ENCODE peak calls at places on chromosomes 2 and 18, in six cellular contexts. K is naive thymus-derived CD8-positive, alpha-beta T cell; D is HT1080; A is RCC 7860; G is osteocyte; O is cardiac fibroblast. C is an unnamed sample.

GRCh38 chr18:59912007-59912550 is 12.3 kb downstream of the PMAIP1 start:
- DNase-seq in K (no peak), D (no peak), A (no peak), G (no peak), O (no peak), C (no peak)

GRCh38 chr2:14634223-14634884 is 1.8 kb downstream of the LRATD1 start:
- DNase-seq in K (no peak), D (peak), A (no peak), G (no peak), O (peak), C (peak)

GRCh38 chr2:54206596-54206995 is 49.4 kb downstream of the TSPYL6 start:
- DNase-seq in K (peak), D (peak), A (no peak), G (no peak), O (peak), C (no peak)

GRCh38 chr2:236168110-236169067 is at the start of gene GBX2:
- DNase-seq in K (no peak), D (peak), A (peak), G (peak), O (peak), C (no peak)

GRCh38 chr2:94879982-94880377 is 8.8 kb downstream of the TEKT4 start:
- DNase-seq in K (no peak), D (no peak), A (no peak), G (no peak), O (no peak), C (no peak)

GRCh38 chr2:9757430-9758287 is 85.6 kb upstream of the TAF1B start:
- DNase-seq in K (no peak), D (no peak), A (no peak), G (no peak), O (peak), C (no peak)

GRCh38 chr2:10385933-10386773 is 62.0 kb downstream of the ODC1 start:
- DNase-seq in K (no peak), D (peak), A (peak), G (no peak), O (peak), C (no peak)

GRCh38 chr2:108589786-108590185 is 55.5 kb downstream of the LIMS1 start:
- DNase-seq in K (no peak), D (no peak), A (no peak), G (no peak), O (no peak), C (no peak)

GRCh38 chr2:8409461-8410260 is 272.2 kb upstream of the ID2 start:
- DNase-seq in K (no peak), D (no peak), A (no peak), G (no peak), O (no peak), C (no peak)

GRCh38 chr18:13136689-13137040 is 81.9 kb upstream of the LDLRAD4 start:
- DNase-seq in K (no peak), D (no peak), A (no peak), G (no peak), O (peak), C (no peak)

GRCh38 chr2:178284613-178285286 is 90.4 kb downstream of the OSBPL6 start:
- DNase-seq in K (no peak), D (no peak), A (no peak), G (no peak), O (peak), C (no peak)

GRCh38 chr2:147689510-147689909 is 155.3 kb upstream of the ACVR2A start:
- DNase-seq in K (no peak), D (no peak), A (no peak), G (no peak), O (no peak), C (no peak)

GRCh38 chr2:159126653-159127052 is 158.2 kb downstream of the TANC1 start:
- DNase-seq in K (no peak), D (no peak), A (no peak), G (no peak), O (peak), C (no peak)

GRCh38 chr2:102397167-102397566 is 25.8 kb upstream of the IL18RAP start:
- DNase-seq in K (no peak), D (no peak), A (no peak), G (no peak), O (no peak), C (no peak)

GRCh38 chr2:38586926-38587325 is 15.8 kb downstream of the HNRNPLL start:
- DNase-seq in K (no peak), D (no peak), A (no peak), G (no peak), O (no peak), C (no peak)

GRCh38 chr2:67067656-67068055 is 329.5 kb upstream of the ETAA1 start:
- DNase-seq in K (no peak), D (no peak), A (no peak), G (no peak), O (no peak), C (no peak)